ENCODE peak calls at places on chromosomes 2 and 18, in eight cellular contexts. H is fibroblast of lung, F is adrenal gland, V is neural crest cell, T is tibial artery, K is stomach, S is cardiac muscle cell, O is fibroblast of pulmonary artery. Z is an unnamed sample.

GRCh38 chr2:18588802-18589201 is 567 bp downstream of the NT5C1B start:
- DNase-seq in V (no peak), T (no peak), S (no peak), H (no peak), F (no peak), O (no peak), K (no peak), Z (no peak)

GRCh38 chr18:76564117-76564516 is 69.1 kb upstream of the ZNF516 start:
- DNase-seq in K (no peak), T (no peak), F (no peak), S (no peak), V (no peak), H (peak), O (peak), Z (peak)

GRCh38 chr2:96207778-96208143 is 866 bp downstream of the STARD7 start:
- DNase-seq in H (no peak), O (no peak), T (no peak), F (no peak), S (no peak), K (no peak), V (no peak), Z (no peak)

GRCh38 chr2:119049968-119050657 is 108.1 kb downstream of the MARCO start:
- DNase-seq in S (peak), V (no peak), F (no peak), T (no peak), K (no peak), H (no peak), O (peak), Z (no peak)

GRCh38 chr2:173934895-173935294 is 30.3 kb downstream of the SP3 start:
- DNase-seq in F (no peak), V (no peak), T (no peak), O (no peak), S (no peak), H (no peak), K (no peak), Z (no peak)

GRCh38 chr2:209331291-209331844 is 92.5 kb upstream of the MAP2 start:
- DNase-seq in T (no peak), O (peak), F (no peak), S (peak), K (no peak), V (no peak), H (peak), Z (peak)

GRCh38 chr2:207107120-207107519 is 58.6 kb downstream of the KLF7 start:
- DNase-seq in V (no peak), S (no peak), H (no peak), O (no peak), T (no peak), K (no peak), F (no peak), Z (no peak)

GRCh38 chr2:241593271-241593670 is 34.7 kb downstream of the BOK start:
- DNase-seq in K (no peak), T (no peak), S (no peak), F (no peak), V (no peak), O (no peak), H (no peak), Z (no peak)

GRCh38 chr2:231351648-231352047 is 43.9 kb upstream of the B3GNT7 start:
- DNase-seq in T (no peak), O (no peak), H (no peak), V (no peak), K (no peak), F (no peak), S (no peak), Z (no peak)

GRCh38 chr2:66428986-66429612 is 5.8 kb upstream of the MEIS1 start:
- DNase-seq in F (peak), V (no peak), H (peak), T (no peak), K (no peak), S (peak), O (peak), Z (no peak)

GRCh38 chr2:8204691-8205090 is 477.2 kb upstream of the ID2 start:
- DNase-seq in T (no peak), S (no peak), O (no peak), K (no peak), H (no peak), F (no peak), V (no peak), Z (no peak)

GRCh38 chr18:79526468-79527460 is 131.0 kb downstream of the NFATC1 start:
- DNase-seq in V (no peak), S (peak), H (no peak), F (no peak), O (peak), T (peak), K (no peak), Z (no peak)

GRCh38 chr2:240196716-240197438 is 56.4 kb upstream of the OTOS start:
- DNase-seq in F (peak), H (no peak), S (no peak), K (peak), T (peak), O (no peak), V (no peak), Z (no peak)

GRCh38 chr2:105812180-105813044 is 67.7 kb downstream of the NCK2 start:
- DNase-seq in V (no peak), O (peak), S (peak), H (peak), K (no peak), F (peak), T (peak), Z (peak)

GRCh38 chr2:39550701-39551285 is 113.7 kb upstream of the MAP4K3 start:
- DNase-seq in H (no peak), O (peak), K (no peak), V (no peak), S (peak), F (no peak), T (no peak), Z (no peak)

GRCh38 chr2:75609937-75610508 is 36.6 kb upstream of the MRPL19 start:
- DNase-seq in O (no peak), V (no peak), K (no peak), S (no peak), F (no peak), T (no peak), H (no peak), Z (peak)

GRCh38 chr2:75610671-75611070 is 35.9 kb upstream of the MRPL19 start:
- DNase-seq in H (no peak), S (no peak), T (no peak), F (no peak), O (no peak), V (no peak), K (no peak), Z (no peak)

GRCh38 chr2:75608684-75609333 is 37.8 kb upstream of the MRPL19 start:
- DNase-seq in F (peak), H (peak), O (peak), S (peak), V (peak), K (peak), T (no peak), Z (no peak)

GRCh38 chr2:75607988-75608683 is 38.4 kb upstream of the MRPL19 start:
- DNase-seq in O (no peak), K (no peak), H (no peak), V (no peak), F (no peak), S (no peak), T (no peak), Z (no peak)

DNA sequence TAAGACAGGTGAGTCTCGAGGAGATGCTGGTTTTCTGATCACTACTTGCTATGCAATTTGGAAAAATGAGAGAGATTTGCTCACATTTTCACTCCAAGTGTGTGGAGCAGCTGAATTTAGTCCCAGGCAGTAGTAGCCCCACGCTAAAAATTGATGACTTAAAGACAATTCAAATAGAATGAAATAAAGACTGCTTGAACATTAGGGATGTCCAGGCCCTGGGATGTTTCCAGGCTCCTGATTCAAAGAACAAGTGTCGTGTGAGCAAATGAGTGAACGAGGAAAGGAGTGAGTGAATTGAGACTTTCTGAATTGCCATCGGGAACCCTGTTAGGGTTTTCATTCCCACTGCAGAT is 37.3 kb upstream of the MRPL19 start:
- DNase-seq in F (no peak), O (no peak), K (no peak), T (no peak), V (no peak), S (no peak), H (no peak), Z (no peak)
- TF ChIP-seq CTCF in F (peak), O (no peak), K (no peak), T (no peak), V (peak), S (no peak), H (no peak), Z (no peak)

GRCh38 chr2:60119778-60120177 is 433.7 kb downstream of the BCL11A start:
- DNase-seq in H (no peak), V (no peak), S (no peak), K (no peak), O (no peak), F (no peak), T (no peak), Z (no peak)

GRCh38 chr2:60118917-60119316 is 434.5 kb downstream of the BCL11A start:
- DNase-seq in O (no peak), K (no peak), V (no peak), T (no peak), F (no peak), S (no peak), H (no peak), Z (no peak)

GRCh38 chr2:60116167-60116870 is 437.1 kb downstream of the BCL11A start:
- DNase-seq in H (no peak), O (no peak), V (no peak), K (no peak), T (no peak), F (no peak), S (no peak), Z (no peak)

DNA sequence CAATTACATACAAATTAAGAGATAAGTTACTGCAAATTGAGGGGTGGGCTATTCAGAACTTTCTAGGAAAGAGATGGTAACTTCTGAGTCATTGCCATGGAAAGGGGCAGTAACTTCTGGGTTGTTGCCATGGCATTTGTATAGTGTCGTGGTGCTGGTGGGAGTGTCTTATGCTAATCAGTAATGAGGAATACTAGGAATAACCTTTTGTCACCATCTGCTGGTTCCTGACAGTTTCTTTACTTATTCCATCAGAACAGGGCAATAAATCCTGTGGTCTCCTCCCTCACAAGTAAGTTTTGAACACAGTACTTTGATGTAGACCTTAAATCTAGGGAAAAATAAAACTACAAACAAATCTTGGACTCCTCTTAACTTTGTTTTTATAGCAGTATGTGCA is 435.4 kb downstream of the BCL11A start:
- DNase-seq in S (no peak), K (no peak), O (no peak), H (no peak), V (no peak), F (no peak), T (no peak), Z (no peak)
- TF ChIP-seq CTCF in S (no peak), K (no peak), O (no peak), H (no peak), V (no peak), F (no peak), T (no peak), Z (no peak)

GRCh38 chr18:4961121-4961909 is 235.7 kb downstream of the AKAIN1 start:
- DNase-seq in H (no peak), V (no peak), S (no peak), T (no peak), K (no peak), F (no peak), O (no peak), Z (no peak)
- TF ChIP-seq CTCF in H (no peak), V (no peak), S (no peak), T (no peak), K (no peak), F (no peak), O (no peak), Z (no peak)

DNA sequence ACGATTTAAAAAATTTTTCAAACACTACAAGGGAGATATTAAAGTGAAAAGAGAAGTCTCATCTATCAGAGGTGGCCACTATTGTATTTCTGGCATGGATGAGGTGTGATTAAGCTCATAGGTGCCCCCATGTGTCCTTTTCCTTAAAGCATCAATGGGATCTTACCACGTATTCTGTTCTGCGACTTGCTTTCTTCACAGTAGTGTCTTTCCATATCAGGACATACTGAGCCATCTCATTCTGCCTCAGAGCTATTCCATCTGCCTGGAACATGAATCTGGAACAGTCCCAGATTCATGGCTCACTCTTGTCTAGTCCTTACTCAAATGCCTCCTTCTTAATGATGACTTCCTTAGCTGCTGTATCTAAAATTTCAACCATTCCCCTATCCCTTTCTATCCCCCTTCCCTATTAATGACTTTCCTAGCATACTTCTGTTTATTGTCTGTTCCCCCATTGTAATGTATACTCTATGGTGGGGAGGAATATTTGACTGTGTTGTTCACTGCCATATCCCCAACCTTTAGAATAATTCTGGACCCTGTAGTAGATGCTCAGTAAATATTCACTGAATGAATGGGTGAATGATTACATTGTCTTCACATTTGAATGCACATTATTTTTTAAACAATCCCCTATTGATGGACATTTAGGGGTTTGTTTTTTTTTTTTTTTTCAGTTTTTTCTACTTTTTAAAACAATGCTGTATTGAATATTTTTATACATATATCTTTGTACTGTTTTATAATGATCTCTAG is 11.1 kb downstream of the STAMBP start:
- DNase-seq in F (no peak), S (no peak), K (no peak), H (no peak), V (no peak), T (no peak), O (no peak), Z (no peak)
- TF ChIP-seq CTCF in F (no peak), S (no peak), K (no peak), H (no peak), V (no peak), T (no peak), O (no peak), Z (no peak)

GRCh38 chr2:234611209-234611608 is 114.3 kb upstream of the ARL4C start:
- DNase-seq in T (no peak), H (no peak), K (no peak), V (no peak), O (no peak), F (no peak), S (no peak), Z (no peak)
- TF ChIP-seq CTCF in T (no peak), H (peak), K (peak), V (peak), O (peak), F (peak), S (peak), Z (peak)

DNA sequence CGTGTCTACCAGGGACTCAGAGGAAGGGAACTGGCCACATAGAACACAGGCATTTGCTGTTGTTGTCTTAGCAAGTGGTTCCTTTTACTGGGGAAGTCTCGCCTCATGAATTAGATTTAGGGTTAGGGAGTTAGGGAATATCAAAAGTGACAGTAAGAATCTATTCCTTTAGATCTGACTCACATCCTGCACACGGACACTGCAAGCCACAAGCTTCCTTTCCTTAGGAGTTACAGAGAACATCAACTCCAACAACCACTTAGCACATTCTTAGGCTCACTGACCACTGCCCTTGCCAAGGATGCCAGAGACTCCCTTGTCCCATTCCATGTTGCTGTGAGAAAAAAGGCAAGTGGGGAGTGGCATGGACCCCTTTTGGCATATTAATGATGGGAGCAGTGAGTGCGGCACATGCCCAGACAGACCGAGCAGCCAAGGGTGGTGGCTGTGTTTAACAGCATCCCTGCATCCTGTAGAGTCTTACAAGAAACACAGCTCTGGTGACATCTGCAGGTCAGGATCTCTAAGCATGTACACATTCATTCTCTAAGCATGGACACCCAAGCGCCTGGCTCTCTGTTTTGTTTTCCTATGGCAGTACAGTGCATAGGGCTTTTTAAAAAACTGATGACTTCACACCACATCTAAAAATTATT is 745.6 kb upstream of the RAB6C start:
- DNase-seq in H (peak), K (no peak), S (peak), V (no peak), T (no peak), O (peak), F (peak), Z (no peak)
- TF ChIP-seq CTCF in H (no peak), K (no peak), S (peak), V (peak), T (peak), O (peak), F (no peak), Z (peak)

GRCh38 chr2:237600205-237600846 is 9.8 kb upstream of the RAB17 start:
- DNase-seq in V (no peak), T (peak), K (peak), H (peak), O (peak), F (no peak), S (peak), Z (no peak)
- TF ChIP-seq CTCF in V (no peak), T (peak), K (no peak), H (peak), O (peak), F (no peak), S (peak), Z (no peak)

DNA sequence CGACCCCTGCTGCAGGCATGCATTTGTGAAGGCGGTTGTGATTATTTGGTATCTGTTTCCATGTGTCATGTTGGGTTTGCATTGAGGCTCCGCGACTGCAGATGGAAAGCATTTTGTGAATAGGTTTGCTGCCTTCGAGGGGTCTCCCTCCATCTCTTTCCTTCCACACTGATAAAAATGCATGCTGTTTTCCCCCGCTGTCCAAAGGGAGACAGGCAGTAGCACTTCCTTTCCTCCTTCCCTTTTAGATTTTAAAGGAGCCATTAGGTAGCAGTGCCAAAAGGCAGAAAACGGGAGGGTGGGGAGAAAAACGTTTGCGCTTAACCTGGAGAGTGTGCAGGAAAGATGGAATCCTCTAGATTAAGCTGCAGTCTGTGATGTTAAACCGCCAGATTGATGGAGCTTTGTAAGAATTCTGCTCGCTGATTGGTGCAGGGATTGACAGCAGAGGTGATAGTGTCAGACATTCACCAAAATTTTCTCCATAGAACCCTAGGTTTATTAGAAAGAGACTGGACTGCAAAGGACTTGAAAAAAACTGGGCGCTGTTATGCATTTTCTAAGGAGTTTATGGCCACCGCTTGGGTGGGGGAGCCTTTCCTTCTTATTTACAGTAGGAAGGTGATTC is 653 bp downstream of the MAPRE2 start:
- DNase-seq in V (no peak), T (no peak), K (no peak), F (no peak), H (no peak), O (no peak), S (peak), Z (no peak)
- TF ChIP-seq CTCF in V (peak), T (no peak), K (no peak), F (no peak), H (no peak), O (no peak), S (no peak), Z (no peak)

DNA sequence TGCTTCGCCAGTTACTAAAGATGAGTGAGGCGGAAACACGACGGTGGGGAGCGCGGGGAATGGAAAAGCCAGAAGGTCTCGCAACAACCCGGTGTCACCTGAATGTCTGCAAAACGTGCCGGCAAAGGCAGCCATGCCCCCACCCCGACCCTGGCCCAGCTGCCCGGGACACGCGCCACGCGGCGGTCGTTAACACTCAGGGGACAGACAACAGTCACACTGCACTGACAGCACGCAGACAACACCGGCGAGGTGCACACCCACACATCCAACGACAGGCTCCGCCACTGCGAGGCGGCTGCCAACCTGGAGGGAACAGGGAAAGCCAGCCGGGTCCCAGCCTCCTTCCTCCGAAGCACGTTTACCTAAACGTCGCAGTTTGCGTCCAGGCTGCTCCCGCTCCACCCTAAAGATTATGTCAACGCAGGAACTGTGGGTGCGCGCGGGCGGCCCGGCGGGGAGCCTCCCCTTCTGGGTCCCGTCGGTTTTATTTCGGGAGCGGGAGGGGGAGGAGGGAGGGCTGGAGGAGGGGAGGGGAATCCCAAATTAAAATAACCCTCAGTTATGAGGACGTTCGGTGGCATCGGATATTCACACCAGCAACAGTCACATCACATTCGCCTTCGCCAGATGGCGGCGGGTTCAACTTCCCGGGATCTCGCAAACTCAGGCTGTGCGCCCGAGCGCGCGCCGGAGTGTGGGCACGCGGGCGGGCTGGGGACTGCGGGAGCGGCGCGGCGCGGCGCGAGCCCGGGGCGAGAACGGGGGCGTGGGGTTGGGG is 694 bp downstream of the PTGR3 start:
- DNase-seq in T (peak), O (peak), S (peak), V (peak), H (peak), F (peak), K (peak), Z (no peak)
- TF ChIP-seq CTCF in T (no peak), O (no peak), S (no peak), V (peak), H (no peak), F (no peak), K (no peak), Z (peak)

DNA sequence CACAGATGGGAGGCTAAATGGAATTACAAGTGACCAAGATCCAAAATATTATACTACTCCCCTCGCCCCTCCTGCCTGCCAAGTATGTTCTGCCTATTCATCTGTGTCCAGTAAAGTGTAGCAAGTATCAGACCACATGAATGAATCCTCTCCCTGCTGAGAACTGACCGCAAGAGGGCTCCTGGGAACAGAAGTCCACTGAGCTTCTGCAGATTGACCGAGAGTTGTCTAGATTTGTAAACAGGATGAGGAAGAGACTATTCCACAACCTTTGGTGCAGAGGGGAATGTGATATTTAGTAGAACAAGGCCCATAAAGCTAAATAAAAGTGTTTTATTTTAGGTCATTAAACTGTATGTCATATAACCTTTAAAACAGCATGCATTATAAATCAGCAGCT is 376.9 kb downstream of the DCC start:
- DNase-seq in H (peak), S (peak), F (peak), T (no peak), K (no peak), O (peak), V (peak), Z (peak)
- TF ChIP-seq CTCF in H (peak), S (no peak), F (peak), T (peak), K (no peak), O (no peak), V (peak), Z (peak)

Z was measured in astrocyte of the cerebellum.